ENCODE peak calls at places on chromosomes 16 and 17, in four cellular contexts. One of them, this sample, is unnamed.

GRCh38 chr16:1201444-1201843 is 23.6 kb downstream of the TPSG1 start:
- DNase-seq in Caco-2: no peak
- DNase-seq in brain microvascular endothelial cell: no peak
- DNase-seq in cardiac muscle cell: no peak
- DNase-seq in this sample: no peak

GRCh38 chr16:75621170-75621477 is 2.0 kb downstream of the ADAT1 start:
- DNase-seq in Caco-2: no peak
- DNase-seq in brain microvascular endothelial cell: no peak
- DNase-seq in cardiac muscle cell: peak; percentile 48
- DNase-seq in this sample: peak; percentile 63

GRCh38 chr16:89038221-89038721 is 55.4 kb upstream of the ACSF3 start:
- DNase-seq in Caco-2: no peak
- DNase-seq in brain microvascular endothelial cell: no peak
- DNase-seq in cardiac muscle cell: no peak
- DNase-seq in this sample: no peak

GRCh38 chr17:20122236-20122879 is 113.2 kb downstream of the SPECC1 start:
- DNase-seq in Caco-2: no peak
- DNase-seq in brain microvascular endothelial cell: no peak
- DNase-seq in cardiac muscle cell: no peak
- DNase-seq in this sample: no peak

GRCh38 chr17:48016112-48016511 is 21.5 kb downstream of the COPZ2 start:
- DNase-seq in Caco-2: no peak
- DNase-seq in brain microvascular endothelial cell: peak; percentile 38
- DNase-seq in cardiac muscle cell: no peak
- DNase-seq in this sample: peak; percentile 86

GRCh38 chr17:41618341-41619161 is 5.8 kb downstream of the KRT17 start:
- DNase-seq in Caco-2: no peak
- DNase-seq in brain microvascular endothelial cell: no peak
- DNase-seq in cardiac muscle cell: no peak
- DNase-seq in this sample: no peak

GRCh38 chr16:1777375-1778199 is 4.7 kb upstream of the MRPS34 start:
- DNase-seq in Caco-2: no peak
- DNase-seq in brain microvascular endothelial cell: no peak
- DNase-seq in cardiac muscle cell: no peak
- DNase-seq in this sample: no peak

GRCh38 chr16:8832383-8833100 is 34.9 kb downstream of the PMM2 start:
- DNase-seq in Caco-2: no peak
- DNase-seq in brain microvascular endothelial cell: no peak
- DNase-seq in cardiac muscle cell: no peak
- DNase-seq in this sample: no peak

GRCh38 chr17:69284646-69285045 is 42.3 kb downstream of the ABCA5 start:
- DNase-seq in Caco-2: no peak
- DNase-seq in brain microvascular endothelial cell: no peak
- DNase-seq in cardiac muscle cell: no peak
- DNase-seq in this sample: no peak

GRCh38 chr16:81432899-81433560 is 11.6 kb upstream of the CMIP start:
- DNase-seq in Caco-2: no peak
- DNase-seq in brain microvascular endothelial cell: no peak
- DNase-seq in cardiac muscle cell: no peak
- DNase-seq in this sample: no peak

GRCh38 chr17:9227819-9228407 is 206.6 kb downstream of the NTN1 start:
- DNase-seq in Caco-2: no peak
- DNase-seq in brain microvascular endothelial cell: no peak
- DNase-seq in cardiac muscle cell: no peak
- DNase-seq in this sample: no peak

GRCh38 chr17:47870042-47870441 is 19.1 kb upstream of the SP6 start:
- DNase-seq in Caco-2: peak; percentile 76
- DNase-seq in brain microvascular endothelial cell: no peak
- DNase-seq in cardiac muscle cell: no peak
- DNase-seq in this sample: no peak

GRCh38 chr16:75138636-75139035 is 9.7 kb upstream of the ZFP1 start:
- DNase-seq in Caco-2: peak; percentile 13
- DNase-seq in brain microvascular endothelial cell: peak; percentile 27
- DNase-seq in cardiac muscle cell: no peak
- DNase-seq in this sample: peak; percentile 24

GRCh38 chr17:40953876-40954275 is 12.9 kb downstream of the KRT39 start:
- DNase-seq in Caco-2: no peak
- DNase-seq in brain microvascular endothelial cell: peak; percentile 94
- DNase-seq in cardiac muscle cell: no peak
- DNase-seq in this sample: peak; percentile 13

GRCh38 chr17:78890111-78890897 is 12.7 kb downstream of the CEP295NL start:
- DNase-seq in Caco-2: no peak
- DNase-seq in brain microvascular endothelial cell: no peak
- DNase-seq in cardiac muscle cell: no peak
- DNase-seq in this sample: no peak

GRCh38 chr17:9370464-9370863 is 205.2 kb downstream of the STX8 start:
- DNase-seq in Caco-2: no peak
- DNase-seq in brain microvascular endothelial cell: peak; percentile 38
- DNase-seq in cardiac muscle cell: no peak
- DNase-seq in this sample: peak; percentile 63

GRCh38 chr17:67602974-67603373 is 114.8 kb upstream of the NOL11 start:
- DNase-seq in Caco-2: peak; percentile 55
- DNase-seq in brain microvascular endothelial cell: peak; percentile 43
- DNase-seq in cardiac muscle cell: peak; percentile 65
- DNase-seq in this sample: peak; percentile 49

GRCh38 chr16:17396762-17397498 is 73.8 kb downstream of the XYLT1 start:
- DNase-seq in Caco-2: no peak
- DNase-seq in brain microvascular endothelial cell: peak; percentile 30
- DNase-seq in cardiac muscle cell: peak; percentile 46
- DNase-seq in this sample: peak; percentile 80

GRCh38 chr17:17179371-17179827 is 26.7 kb downstream of the PLD6 start:
- DNase-seq in Caco-2: no peak
- DNase-seq in brain microvascular endothelial cell: no peak
- DNase-seq in cardiac muscle cell: no peak
- DNase-seq in this sample: no peak

GRCh38 chr17:1412185-1413110 is 12.4 kb upstream of the YWHAE start:
- DNase-seq in Caco-2: peak; percentile 51
- DNase-seq in brain microvascular endothelial cell: no peak
- DNase-seq in cardiac muscle cell: no peak
- DNase-seq in this sample: peak; percentile 50

GRCh38 chr17:70622382-70623260 is 453.3 kb downstream of the KCNJ2 start:
- DNase-seq in Caco-2: peak; percentile 50
- DNase-seq in brain microvascular endothelial cell: peak; percentile 15
- DNase-seq in cardiac muscle cell: peak; percentile 47
- DNase-seq in this sample: peak; percentile 24

GRCh38 chr16:80369559-80369958 is 171.2 kb upstream of the DYNLRB2 start:
- DNase-seq in Caco-2: peak; percentile 74
- DNase-seq in brain microvascular endothelial cell: peak; percentile 61
- DNase-seq in cardiac muscle cell: peak; percentile 58
- DNase-seq in this sample: peak; percentile 45

GRCh38 chr16:78523212-78523995 is 423.9 kb downstream of the WWOX start:
- DNase-seq in Caco-2: no peak
- DNase-seq in brain microvascular endothelial cell: no peak
- DNase-seq in cardiac muscle cell: no peak
- DNase-seq in this sample: no peak

GRCh38 chr16:27795992-27796614 is 246.2 kb downstream of the KATNIP start:
- DNase-seq in Caco-2: peak; percentile 55
- DNase-seq in brain microvascular endothelial cell: peak; percentile 26
- DNase-seq in cardiac muscle cell: peak; percentile 90
- DNase-seq in this sample: peak; percentile 56

GRCh38 chr16:83779881-83780280 is 27.9 kb upstream of the HSBP1 start:
- DNase-seq in Caco-2: no peak
- DNase-seq in brain microvascular endothelial cell: peak; percentile 63
- DNase-seq in cardiac muscle cell: no peak
- DNase-seq in this sample: peak; percentile 45

GRCh38 chr16:23061669-23062068 is 87.6 kb downstream of the USP31 start:
- DNase-seq in Caco-2: no peak
- DNase-seq in brain microvascular endothelial cell: no peak
- DNase-seq in cardiac muscle cell: no peak
- DNase-seq in this sample: no peak

GRCh38 chr16:74521691-74522090 is 85.2 kb downstream of the GLG1 start:
- DNase-seq in Caco-2: no peak
- DNase-seq in brain microvascular endothelial cell: peak; percentile 63
- DNase-seq in cardiac muscle cell: no peak
- DNase-seq in this sample: peak; percentile 59

GRCh38 chr17:73489991-73490390 is 154.3 kb downstream of the SDK2 start:
- DNase-seq in Caco-2: no peak
- DNase-seq in brain microvascular endothelial cell: no peak
- DNase-seq in cardiac muscle cell: no peak
- DNase-seq in this sample: no peak

GRCh38 chr16:16075463-16076399 is 126.3 kb downstream of the ABCC1 start:
- DNase-seq in Caco-2: no peak
- DNase-seq in brain microvascular endothelial cell: no peak
- DNase-seq in cardiac muscle cell: no peak
- DNase-seq in this sample: no peak

GRCh38 chr16:85011846-85012284 is 530 bp upstream of the ZDHHC7 start:
- DNase-seq in Caco-2: no peak
- DNase-seq in brain microvascular endothelial cell: no peak
- DNase-seq in cardiac muscle cell: no peak
- DNase-seq in this sample: no peak
- H3K4me3 ChIP-seq in Caco-2: peak overlapping the region; percentile 97
- H3K4me3 ChIP-seq in brain microvascular endothelial cell: peak overlapping the region; percentile 93
- H3K4me3 ChIP-seq in cardiac muscle cell: peak overlapping the region; percentile 80
- H3K4me3 ChIP-seq in this sample: peak overlapping the region; percentile 97

DNA sequence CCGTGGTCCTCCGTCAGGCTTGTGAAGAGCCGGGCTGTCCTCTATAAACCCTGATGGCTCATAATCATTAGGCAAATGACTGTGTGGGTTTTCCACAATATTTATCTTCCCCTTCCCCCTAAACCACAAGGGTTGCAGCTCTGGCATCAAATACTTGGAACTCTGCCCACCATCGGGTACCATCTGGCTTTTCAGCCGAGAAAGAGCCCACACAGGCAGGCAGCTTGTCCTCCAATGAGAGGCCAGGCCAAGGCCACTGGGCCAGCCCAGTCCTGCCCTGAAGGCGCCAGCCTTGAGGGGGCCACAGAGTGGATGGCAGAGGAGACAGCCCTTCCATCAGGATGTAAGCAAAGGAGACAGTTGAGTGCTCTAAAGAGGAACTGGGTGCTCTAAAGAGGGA is 31.8 kb upstream of the NAT9 start:
- DNase-seq in Caco-2: no peak
- DNase-seq in brain microvascular endothelial cell: no peak
- DNase-seq in cardiac muscle cell: no peak
- DNase-seq in this sample: no peak
- TF ChIP-seq CTCF in Caco-2: no peak
- TF ChIP-seq CTCF in brain microvascular endothelial cell: no peak
- TF ChIP-seq CTCF in cardiac muscle cell: no peak
- TF ChIP-seq CTCF in this sample: no peak

GRCh38 chr17:31390748-31391495 is 553 bp upstream of the RAB11FIP4 start:
- DNase-seq in Caco-2: no peak
- DNase-seq in brain microvascular endothelial cell: no peak
- DNase-seq in cardiac muscle cell: no peak
- DNase-seq in this sample: no peak

GRCh38 chr17:31392856-31393748 is 1.6 kb downstream of the RAB11FIP4 start:
- DNase-seq in Caco-2: no peak
- DNase-seq in brain microvascular endothelial cell: no peak
- DNase-seq in cardiac muscle cell: no peak
- DNase-seq in this sample: no peak

GRCh38 chr17:31392002-31392855 is 754 bp downstream of the RAB11FIP4 start:
- DNase-seq in Caco-2: no peak
- DNase-seq in brain microvascular endothelial cell: no peak
- DNase-seq in cardiac muscle cell: no peak
- DNase-seq in this sample: no peak

GRCh38 chr17:31390426-31390747 is 1.1 kb upstream of the RAB11FIP4 start:
- DNase-seq in Caco-2: no peak
- DNase-seq in brain microvascular endothelial cell: no peak
- DNase-seq in cardiac muscle cell: no peak
- DNase-seq in this sample: no peak

DNA sequence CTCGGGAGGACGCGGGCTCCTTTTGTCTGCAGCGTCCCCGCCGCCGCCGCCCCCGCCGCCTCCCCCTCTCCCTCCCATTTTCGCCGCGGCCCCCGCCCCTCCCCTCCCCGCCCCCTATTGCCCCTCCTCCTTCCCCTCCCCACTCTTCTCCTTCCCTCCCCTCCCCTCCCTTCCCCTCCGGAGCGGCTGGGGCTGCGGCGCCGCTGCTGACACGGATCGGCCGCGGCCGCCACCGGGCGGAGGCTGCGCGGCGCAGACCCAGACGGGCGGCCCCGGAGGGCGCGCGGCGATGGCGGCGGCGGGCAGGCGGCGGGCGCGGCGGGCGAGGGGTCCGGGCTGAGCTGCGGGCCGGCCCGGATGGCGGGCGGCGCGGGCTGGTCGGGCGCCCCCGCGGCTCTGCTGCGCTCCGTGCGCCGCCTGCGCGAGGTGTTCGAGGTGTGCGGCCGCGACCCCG is at the start of gene RAB11FIP4:
- DNase-seq in Caco-2: no peak
- DNase-seq in brain microvascular endothelial cell: no peak
- DNase-seq in cardiac muscle cell: peak; percentile 62
- DNase-seq in this sample: peak; percentile 24
- H3K4me3 ChIP-seq in Caco-2: peak within 1 kb of the TSS; percentile 30
- H3K4me3 ChIP-seq in brain microvascular endothelial cell: peak within 1 kb of the TSS; percentile 46
- H3K4me3 ChIP-seq in cardiac muscle cell: peak within 1 kb of the TSS; percentile 31
- H3K4me3 ChIP-seq in this sample: peak within 1 kb of the TSS; percentile 25

GRCh38 chr16:56196381-56196780 is 5.1 kb downstream of the GNAO1 start:
- DNase-seq in Caco-2: no peak
- DNase-seq in brain microvascular endothelial cell: no peak
- DNase-seq in cardiac muscle cell: no peak
- DNase-seq in this sample: no peak

GRCh38 chr16:56198755-56199114 is 7.4 kb downstream of the GNAO1 start:
- DNase-seq in Caco-2: no peak
- DNase-seq in brain microvascular endothelial cell: no peak
- DNase-seq in cardiac muscle cell: no peak
- DNase-seq in this sample: no peak

GRCh38 chr16:56198044-56198754 is 6.9 kb downstream of the GNAO1 start:
- DNase-seq in Caco-2: no peak
- DNase-seq in brain microvascular endothelial cell: no peak
- DNase-seq in cardiac muscle cell: no peak
- DNase-seq in this sample: no peak

GRCh38 chr16:56199164-56199563 is 7.9 kb downstream of the GNAO1 start:
- DNase-seq in Caco-2: no peak
- DNase-seq in brain microvascular endothelial cell: no peak
- DNase-seq in cardiac muscle cell: no peak
- DNase-seq in this sample: no peak

DNA sequence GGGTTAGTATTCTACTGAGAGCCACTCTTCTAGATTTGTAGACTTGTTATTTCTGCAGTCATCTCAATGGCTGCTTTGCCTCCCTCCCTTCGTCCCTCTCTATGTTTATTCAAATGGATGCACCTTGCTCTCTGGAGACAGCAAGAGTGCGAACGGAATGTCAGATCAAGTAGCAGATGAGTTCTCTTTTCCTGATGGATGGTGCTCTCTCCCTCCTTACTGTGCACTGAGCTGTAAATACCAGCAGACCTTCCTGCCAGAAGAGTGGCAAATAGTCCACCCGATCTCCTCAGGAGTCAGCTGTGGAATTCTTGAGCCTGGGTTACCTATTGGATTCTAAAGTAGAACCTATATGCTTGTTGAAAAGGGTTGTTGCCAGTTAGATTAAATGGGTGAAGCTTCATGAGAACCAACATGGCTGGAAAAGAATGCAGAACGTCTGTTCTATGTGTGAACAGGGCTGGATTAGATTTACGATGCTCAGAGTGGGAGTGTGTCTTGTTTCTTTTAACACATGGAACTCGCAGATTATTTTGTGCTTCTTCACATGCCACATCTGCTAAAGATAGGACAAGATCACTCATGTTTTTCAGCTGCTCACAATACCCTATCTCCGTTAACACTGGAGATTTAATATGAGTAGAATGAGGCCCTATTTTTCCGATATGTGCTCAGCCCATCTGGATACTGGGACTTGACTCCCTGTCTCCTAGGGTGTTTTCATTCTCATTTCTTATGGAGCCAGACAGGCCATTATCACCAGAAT is 6.1 kb downstream of the GNAO1 start:
- DNase-seq in Caco-2: no peak
- DNase-seq in brain microvascular endothelial cell: no peak
- DNase-seq in cardiac muscle cell: no peak
- DNase-seq in this sample: no peak
- TF ChIP-seq CTCF in Caco-2: no peak
- TF ChIP-seq CTCF in brain microvascular endothelial cell: no peak
- TF ChIP-seq CTCF in cardiac muscle cell: no peak
- TF ChIP-seq CTCF in this sample: no peak

GRCh38 chr16:29896841-29897240 is 2.5 kb downstream of the SEZ6L2 start:
- DNase-seq in Caco-2: no peak
- DNase-seq in brain microvascular endothelial cell: no peak
- DNase-seq in cardiac muscle cell: no peak
- DNase-seq in this sample: no peak
- H3K4me3 ChIP-seq in Caco-2: no peak overlapping the region
- H3K4me3 ChIP-seq in brain microvascular endothelial cell: no peak overlapping the region
- H3K4me3 ChIP-seq in cardiac muscle cell: no peak overlapping the region
- H3K4me3 ChIP-seq in this sample: no peak overlapping the region

This sample was measured in fibroblast of pulmonary artery.